ENCODE peak calls at places on chromosomes 12 and 14, in six cellular contexts. B is transverse colon, R is GM23338, N is HCT116, L is K562, Q is endothelial cell of umbilical vein. F is an unnamed sample. For H3K27me3, the result is how much of the 10 kb centered on the place peaks cover.

GRCh38 chr12:90216815-90217214 is 508.2 kb upstream of the ATP2B1 start:
- DNase-seq in B (no peak), R (no peak), N (no peak), L (no peak), Q (peak), F (peak)

GRCh38 chr14:42872775-42873174 is 1266.1 kb downstream of the LRFN5 start:
- DNase-seq in B (no peak), R (no peak), N (no peak), L (no peak), Q (no peak), F (no peak)

GRCh38 chr12:102862486-102862885 is 54.6 kb downstream of the PAH start:
- DNase-seq in B (no peak), R (no peak), N (no peak), L (no peak), Q (no peak), F (no peak)

GRCh38 chr12:2540535-2540941 is 254.2 kb upstream of the FKBP4 start:
- DNase-seq in B (no peak), R (no peak), N (no peak), L (no peak), Q (no peak), F (no peak)

GRCh38 chr12:96104566-96104965 is 69.2 kb upstream of the LTA4H start:
- DNase-seq in B (no peak), R (no peak), N (no peak), L (no peak), Q (no peak), F (no peak)

GRCh38 chr12:111581434-111582132 is 17.5 kb downstream of the ATXN2 start:
- DNase-seq in B (no peak), R (no peak), N (no peak), L (no peak), Q (no peak), F (no peak)

GRCh38 chr12:103560604-103561101 is 26.4 kb upstream of the STAB2 start:
- DNase-seq in B (no peak), R (no peak), N (peak), L (no peak), Q (peak), F (no peak)

GRCh38 chr12:66247741-66248140 is 54.6 kb upstream of the HELB start:
- DNase-seq in B (no peak), R (no peak), N (no peak), L (no peak), Q (no peak), F (peak)

GRCh38 chr12:131784909-131785762 is 43.1 kb upstream of the MMP17 start:
- DNase-seq in B (no peak), R (peak), N (no peak), L (no peak), Q (no peak), F (no peak)

GRCh38 chr12:80778005-80778541 is 61.4 kb downstream of the MYF5 start:
- DNase-seq in B (peak), R (no peak), N (peak), L (no peak), Q (peak), F (peak)

GRCh38 chr12:124527861-124528561 is 39.4 kb downstream of the NCOR2 start:
- DNase-seq in B (no peak), R (peak), N (no peak), L (no peak), Q (no peak), F (no peak)

GRCh38 chr12:113070117-113070906 is 13.8 kb downstream of the DTX1 start:
- DNase-seq in B (peak), R (no peak), N (no peak), L (no peak), Q (no peak), F (no peak)

GRCh38 chr14:89720741-89721315 is 233.7 kb downstream of the EFCAB11 start:
- DNase-seq in B (peak), R (peak), N (no peak), L (no peak), Q (no peak), F (peak)

GRCh38 chr12:106031736-106032135 is 107.0 kb downstream of the NUAK1 start:
- DNase-seq in B (no peak), R (no peak), N (no peak), L (no peak), Q (no peak), F (no peak)

GRCh38 chr12:67382206-67382871 is 113.2 kb downstream of the CAND1 start:
- DNase-seq in B (no peak), R (no peak), N (no peak), L (no peak), Q (no peak), F (no peak)

GRCh38 chr14:70266157-70266556 is 77.4 kb upstream of the SLC8A3 start:
- DNase-seq in B (no peak), R (no peak), N (no peak), L (no peak), Q (no peak), F (no peak)

GRCh38 chr12:31471823-31472222 is 119.1 kb downstream of the DENND5B start:
- DNase-seq in B (no peak), R (no peak), N (no peak), L (no peak), Q (no peak), F (no peak)

GRCh38 chr12:120222288-120222832 is 21.4 kb upstream of the RPLP0 start:
- DNase-seq in B (no peak), R (no peak), N (no peak), L (no peak), Q (no peak), F (no peak)

GRCh38 chr12:2198088-2198501 is 145.3 kb downstream of the CACNA1C start:
- DNase-seq in B (no peak), R (peak), N (peak), L (no peak), Q (no peak), F (no peak)

GRCh38 chr14:22915886-22916521 is 2.9 kb downstream of the RBM23 start:
- DNase-seq in B (no peak), R (no peak), N (no peak), L (no peak), Q (no peak), F (peak)

GRCh38 chr14:54738009-54738408 is 164.6 kb downstream of the GCH1 start:
- DNase-seq in B (no peak), R (no peak), N (no peak), L (no peak), Q (no peak), F (no peak)

GRCh38 chr12:82883396-82884360 is 197.0 kb downstream of the TMTC2 start:
- DNase-seq in B (no peak), R (no peak), N (no peak), L (no peak), Q (no peak), F (no peak)

GRCh38 chr14:64928239-64929002 is 14.1 kb downstream of the GPX2 start:
- DNase-seq in B (no peak), R (no peak), N (no peak), L (no peak), Q (peak), F (no peak)

GRCh38 chr12:32444895-32445294 is 45.5 kb downstream of the FGD4 start:
- DNase-seq in B (no peak), R (no peak), N (peak), L (no peak), Q (peak), F (no peak)

GRCh38 chr12:130044991-130045621 is 117.2 kb upstream of the FZD10 start:
- DNase-seq in B (no peak), R (peak), N (no peak), L (no peak), Q (no peak), F (no peak)

GRCh38 chr12:110860833-110861291 is 14.1 kb downstream of the CCDC63 start:
- DNase-seq in B (no peak), R (peak), N (no peak), L (no peak), Q (peak), F (no peak)

GRCh38 chr14:102317564-102318248 is 1.8 kb upstream of the ZNF839 start:
- DNase-seq in B (peak), R (peak), N (no peak), L (no peak), Q (peak), F (peak)

GRCh38 chr14:71472281-71472960 is 459.8 kb upstream of the RGS6 start:
- DNase-seq in B (no peak), R (no peak), N (no peak), L (no peak), Q (no peak), F (no peak)

GRCh38 chr12:113328368-113328889 is 6.5 kb downstream of the SLC8B1 start:
- DNase-seq in B (no peak), R (no peak), N (no peak), L (no peak), Q (no peak), F (no peak)

GRCh38 chr14:35134329-35135123 is 12.2 kb downstream of the PRORP start:
- DNase-seq in B (no peak), R (no peak), N (no peak), L (no peak), Q (no peak), F (no peak)

GRCh38 chr12:105721051-105721825 is 390.7 kb downstream of the C12orf75 start:
- DNase-seq in B (no peak), R (no peak), N (no peak), L (no peak), Q (no peak), F (no peak)

GRCh38 chr14:67480011-67480410 is 8.5 kb downstream of the TMEM229B start:
- DNase-seq in B (no peak), R (no peak), N (no peak), L (peak), Q (no peak), F (no peak)

GRCh38 chr12:122752464-122753212 is at the start of gene DENR:
- DNase-seq in B (peak), R (peak), N (peak), L (peak), Q (peak), F (peak)

GRCh38 chr12:51865470-51865745 is 16.9 kb upstream of the FIGNL2 start:
- DNase-seq in B (no peak), R (no peak), N (no peak), L (no peak), Q (no peak), F (no peak)

GRCh38 chr12:51866324-51866723 is 17.8 kb upstream of the FIGNL2 start:
- DNase-seq in B (no peak), R (no peak), N (no peak), L (no peak), Q (no peak), F (no peak)

GRCh38 chr12:51865757-51866270 is 17.3 kb upstream of the FIGNL2 start:
- DNase-seq in B (no peak), R (peak), N (no peak), L (no peak), Q (no peak), F (no peak)

GRCh38 chr12:51863921-51864700 is 15.6 kb upstream of the FIGNL2 start:
- DNase-seq in B (no peak), R (peak), N (no peak), L (no peak), Q (no peak), F (no peak)

GRCh38 chr12:51864701-51865469 is 16.4 kb upstream of the FIGNL2 start:
- DNase-seq in B (no peak), R (peak), N (no peak), L (no peak), Q (no peak), F (no peak)
- TF ChIP-seq POLR2AphosphoS5 in B (no peak), R (no peak), N (no peak), L (no peak), Q (no peak), F (no peak)

GRCh38 chr14:73403181-73403752 is 55.1 kb downstream of the NUMB start:
- DNase-seq in B (no peak), R (no peak), N (no peak), L (no peak), Q (no peak), F (no peak)
- H3K4me3 ChIP-seq in B (no peak), R (no peak), N (no peak), L (no peak), Q (no peak), F (no peak)

DNA sequence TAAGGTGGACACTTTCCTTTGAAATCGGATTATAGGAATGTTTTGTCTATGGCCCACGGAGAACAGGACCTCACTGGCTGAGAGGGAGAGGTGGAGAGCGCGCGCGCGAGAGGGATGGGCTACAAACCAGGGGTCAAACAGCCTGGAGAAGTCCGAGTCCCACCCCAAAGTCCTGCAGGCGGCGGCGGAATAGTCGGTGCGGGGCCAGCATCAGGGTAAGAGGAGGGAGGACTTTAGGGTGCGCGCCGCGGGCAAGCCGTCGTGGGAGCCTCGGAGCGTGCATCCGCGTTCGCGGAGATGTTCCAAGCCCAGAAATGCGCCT is 3.3 kb upstream of the HOXC8 start:
- DNase-seq in B (no peak), R (no peak), N (no peak), L (no peak), Q (no peak), F (no peak)
- H3K27me3 ChIP-seq in B (half or more), R (half or more), N (under half), L (under half), Q (half or more), F (half or more)

GRCh38 chr12:6950944-6951540 is at the start of gene PTPN6:
- DNase-seq in B (peak), R (no peak), N (no peak), L (no peak), Q (no peak), F (peak)
- TF ChIP-seq POLR2AphosphoS5 in B (peak), R (no peak), N (no peak), L (no peak), Q (no peak), F (peak)

F was measured in HL-60.